ENCODE peak calls at places on chromosomes 2 and 18, in ten cellular contexts. M, F, T, X, P, J, B, Y, G and Q are unnamed samples.

GRCh38 chr2:20501974-20502373 is 55.1 kb downstream of the RHOB start:
- DNase-seq in M (no peak), F (no peak), T (no peak), X (peak; percentile 96), P (no peak), J (no peak), B (no peak), Y (peak; percentile 54), G (no peak), Q (peak; percentile 62)

GRCh38 chr2:105478670-105479069 is 79.8 kb upstream of the FHL2 start:
- DNase-seq in M (no peak), F (no peak), T (no peak), X (no peak), P (no peak), J (no peak), B (no peak), Y (no peak), G (no peak), Q (no peak)

GRCh38 chr2:36438454-36438977 is 82.9 kb downstream of the CRIM1 start:
- DNase-seq in M (no peak), F (no peak), T (no peak), X (peak; percentile 97), P (no peak), J (no peak), B (no peak), Y (peak; percentile 34), G (no peak), Q (peak; percentile 93)

GRCh38 chr18:59437851-59438250 is 78.8 kb upstream of the LMAN1 start:
- DNase-seq in M (no peak), F (no peak), T (no peak), X (no peak), P (no peak), J (no peak), B (no peak), Y (no peak), G (no peak), Q (no peak)

GRCh38 chr18:74898965-74899364 is 301.3 kb downstream of the ZNF407 start:
- DNase-seq in M (no peak), F (no peak), T (no peak), X (peak; percentile 46), P (no peak), J (no peak), B (no peak), Y (no peak), G (no peak), Q (no peak)

GRCh38 chr18:54742120-54742519 is 86.2 kb upstream of the RAB27B start:
- DNase-seq in M (no peak), F (no peak), T (no peak), X (peak; percentile 32), P (no peak), J (no peak), B (no peak), Y (no peak), G (no peak), Q (no peak)

GRCh38 chr2:205714789-205715411 is 32.6 kb downstream of the NRP2 start:
- DNase-seq in M (no peak), F (no peak), T (no peak), X (no peak), P (no peak), J (no peak), B (no peak), Y (no peak), G (no peak), Q (no peak)

GRCh38 chr2:214529021-214529420 is 118.2 kb downstream of the VWC2L start:
- DNase-seq in M (no peak), F (no peak), T (no peak), X (no peak), P (no peak), J (no peak), B (no peak), Y (no peak), G (no peak), Q (no peak)

GRCh38 chr2:68340631-68341329 is 21.0 kb upstream of the CNRIP1 start:
- DNase-seq in M (no peak), F (no peak), T (no peak), X (no peak), P (no peak), J (no peak), B (peak; percentile 49), Y (no peak), G (no peak), Q (no peak)

GRCh38 chr2:68333931-68334330 is 14.2 kb upstream of the CNRIP1 start:
- DNase-seq in M (no peak), F (no peak), T (no peak), X (no peak), P (no peak), J (no peak), B (no peak), Y (no peak), G (no peak), Q (no peak)

GRCh38 chr2:68341583-68341982 is 21.8 kb upstream of the CNRIP1 start:
- DNase-seq in M (no peak), F (no peak), T (no peak), X (no peak), P (no peak), J (no peak), B (no peak), Y (no peak), G (no peak), Q (no peak)

GRCh38 chr2:68333009-68333408 is 13.3 kb upstream of the CNRIP1 start:
- DNase-seq in M (no peak), F (no peak), T (no peak), X (no peak), P (no peak), J (no peak), B (no peak), Y (no peak), G (no peak), Q (no peak)

DNA sequence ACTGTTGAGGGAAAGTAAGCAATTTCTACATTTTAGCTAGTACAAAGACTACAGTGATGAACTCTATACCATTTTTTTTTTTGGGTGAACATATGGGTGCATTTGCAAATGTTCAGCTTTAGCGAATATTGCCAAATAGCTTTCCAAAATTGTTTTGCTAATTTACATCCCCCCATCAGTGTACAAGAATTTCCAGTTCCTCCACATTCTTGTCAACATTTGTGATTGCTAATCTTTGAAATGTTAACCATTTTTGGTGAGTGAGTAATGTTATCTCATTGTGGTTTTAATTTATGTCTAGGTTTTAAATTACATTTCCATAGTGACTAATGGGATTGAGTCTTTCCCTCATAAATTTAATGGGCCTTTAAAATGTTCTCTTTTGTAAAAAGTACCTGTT is 16.4 kb upstream of the CNRIP1 start:
- DNase-seq in M (no peak), F (no peak), T (no peak), X (peak; percentile 42), P (no peak), J (no peak), B (no peak), Y (no peak), G (no peak), Q (peak; percentile 32)
- H3K27me3 ChIP-seq in M (no peaks in the 10 kb centered on the region), F (no peaks in the 10 kb centered on the region), T (no peaks in the 10 kb centered on the region), X (peaks cover 9% of the 10 kb centered on the region), P (no peaks in the 10 kb centered on the region), J (peaks cover 4% of the 10 kb centered on the region), B (no peaks in the 10 kb centered on the region), Y (peaks cover 12% of the 10 kb centered on the region), G (peaks cover 7% of the 10 kb centered on the region), Q (no peaks in the 10 kb centered on the region)

GRCh38 chr2:11389551-11390528 is 45.4 kb upstream of the ROCK2 start:
- DNase-seq in M (peak; percentile 72), F (no peak), T (no peak), X (peak; percentile 5), P (no peak), J (no peak), B (no peak), Y (peak; percentile 75), G (no peak), Q (peak; percentile 84)
- H3K27ac ChIP-seq in M (no peak overlapping the region), F (no peak overlapping the region), T (no peak overlapping the region), X (no peak overlapping the region), P (no peak overlapping the region), J (no peak overlapping the region), B (peak overlapping the region; percentile 43), Y (peak overlapping the region; percentile 38), G (no peak overlapping the region), Q (no peak overlapping the region)

GRCh38 chr2:184339966-184340365 is 258.4 kb upstream of the ZNF804A start:
- DNase-seq in M (no peak), F (no peak), T (no peak), X (no peak), P (no peak), J (no peak), B (no peak), Y (no peak), G (no peak), Q (no peak)

GRCh38 chr2:184338776-184339175 is 259.6 kb upstream of the ZNF804A start:
- DNase-seq in M (no peak), F (peak; percentile 11), T (no peak), X (no peak), P (no peak), J (no peak), B (no peak), Y (no peak), G (no peak), Q (no peak)

DNA sequence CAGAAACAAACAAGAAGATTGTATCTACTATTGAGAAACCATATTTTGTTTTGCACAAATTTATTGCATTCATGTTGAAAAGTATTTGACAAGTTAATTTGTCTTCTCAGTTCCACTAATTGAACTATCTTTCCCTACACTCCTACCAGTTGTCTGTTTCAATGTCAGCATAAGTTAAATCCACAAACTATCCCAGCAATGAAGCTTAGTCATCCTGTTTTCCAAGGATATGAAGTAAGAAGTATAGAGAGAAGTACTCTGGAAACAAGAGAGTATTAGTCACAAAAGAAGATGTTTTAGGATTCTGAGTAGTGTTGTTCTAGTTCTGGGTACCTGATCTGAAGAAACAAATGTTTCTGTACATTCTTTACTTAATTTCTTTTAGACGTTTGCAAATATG is 261.6 kb upstream of the ZNF804A start:
- DNase-seq in M (no peak), F (no peak), T (no peak), X (no peak), P (no peak), J (no peak), B (no peak), Y (no peak), G (no peak), Q (no peak)
- H3K27me3 ChIP-seq in M (no peaks in the 10 kb centered on the region), F (peaks cover 18% of the 10 kb centered on the region), T (no peaks in the 10 kb centered on the region), X (no peaks in the 10 kb centered on the region), P (no peaks in the 10 kb centered on the region), J (no peaks in the 10 kb centered on the region), B (no peaks in the 10 kb centered on the region), Y (no peaks in the 10 kb centered on the region), G (no peaks in the 10 kb centered on the region), Q (no peaks in the 10 kb centered on the region)

GRCh38 chr18:63240541-63241316 is 78.8 kb downstream of the BCL2 start:
- DNase-seq in M (no peak), F (no peak), T (no peak), X (peak; percentile 13), P (no peak), J (no peak), B (no peak), Y (no peak), G (no peak), Q (no peak)

GRCh38 chr18:63247506-63248394 is 71.8 kb downstream of the BCL2 start:
- DNase-seq in M (no peak), F (no peak), T (no peak), X (no peak), P (no peak), J (no peak), B (no peak), Y (no peak), G (no peak), Q (no peak)

GRCh38 chr18:63241739-63242138 is 77.8 kb downstream of the BCL2 start:
- DNase-seq in M (no peak), F (no peak), T (no peak), X (no peak), P (no peak), J (no peak), B (no peak), Y (no peak), G (no peak), Q (no peak)

GRCh38 chr18:63241317-63241712 is 78.3 kb downstream of the BCL2 start:
- DNase-seq in M (no peak), F (no peak), T (no peak), X (no peak), P (no peak), J (no peak), B (no peak), Y (no peak), G (no peak), Q (no peak)

DNA sequence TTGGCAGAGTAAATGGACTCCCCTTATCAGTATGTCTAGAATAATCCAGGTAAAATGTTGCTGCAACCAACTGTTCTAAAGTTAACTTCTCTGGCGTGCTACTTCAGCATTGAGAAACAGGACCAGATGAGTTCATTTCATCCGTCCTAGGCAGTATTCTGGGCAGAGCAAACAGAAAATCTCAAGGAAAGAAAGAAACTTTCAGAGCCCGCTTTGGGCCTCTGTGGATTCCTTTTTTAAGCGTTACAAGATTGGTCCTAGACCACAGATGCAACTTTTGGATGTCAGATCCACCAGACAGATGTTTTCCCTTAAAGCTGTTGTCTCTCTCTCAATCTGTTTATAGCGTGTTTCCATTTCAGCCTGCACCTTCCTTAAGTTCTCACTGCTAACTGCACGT is 75.0 kb downstream of the BCL2 start:
- DNase-seq in M (no peak), F (no peak), T (no peak), X (no peak), P (no peak), J (no peak), B (no peak), Y (peak; percentile 30), G (no peak), Q (no peak)
- H3K27ac ChIP-seq in M (peak overlapping the region; percentile 33), F (no peak overlapping the region), T (no peak overlapping the region), X (no peak overlapping the region), P (no peak overlapping the region), J (no peak overlapping the region), B (no peak overlapping the region), Y (peak overlapping the region; percentile 84), G (peak overlapping the region; percentile 38), Q (no peak overlapping the region)